ENCODE peak calls at places on chromosome 15, in nine cellular contexts. S is stimulated activated CD8-positive, alpha-beta memory T cell treated with anti-CD3 and anti-CD28 coated beads, Interleukin-15, amount 100 ng/mL, for 1 hour; X is naive thymus-derived CD8-positive, alpha-beta T cell; P is choroid plexus epithelial cell; E is occipital lobe; F is stimulated activated effector memory CD8-positive, alpha-beta T cell treated with anti-CD3 and anti-CD28 coated beads, Interleukin-12 subunit alpha, Interleukin-12 subunit beta, amount 100 ng/mL, for 72 hours; I is T-helper 2 cell; T is activated effector memory CD4-positive, alpha-beta T cell treated with Interleukin-2 at 50 U/mL for 16 hours; H is cardiac fibroblast. R is an unnamed sample.

GRCh38 chr15:65952425-65953053 is 83.2 kb downstream of the RAB11A start:
- DNase-seq in P (peak; percentile 73), H (peak; percentile 66), X (no peak), T (no peak), S (no peak), E (no peak), I (no peak), F (no peak), R (no peak)

GRCh38 chr15:35876762-35877161 is 330.8 kb upstream of the DPH6 start:
- DNase-seq in X (no peak), P (no peak), H (no peak), S (no peak), T (no peak), F (no peak), E (no peak), I (no peak), R (no peak)

GRCh38 chr15:43150171-43150929 is 17.0 kb downstream of the TMEM62 start:
- DNase-seq in H (peak; percentile 98), X (no peak), I (no peak), T (no peak), P (peak; percentile 90), F (no peak), E (no peak), S (no peak), R (no peak)

GRCh38 chr15:49737138-49737537 is 116.3 kb downstream of the DTWD1 start:
- DNase-seq in S (no peak), F (no peak), H (no peak), I (no peak), E (no peak), P (no peak), T (no peak), X (no peak), R (no peak)

GRCh38 chr15:60128710-60129109 is 124.6 kb downstream of the FOXB1 start:
- DNase-seq in I (no peak), E (no peak), X (no peak), P (no peak), T (no peak), S (no peak), F (no peak), H (no peak), R (no peak)

GRCh38 chr15:71634820-71635219 is 175.5 kb upstream of the NR2E3 start:
- DNase-seq in H (peak; percentile 33), I (no peak), P (no peak), S (no peak), E (no peak), T (no peak), X (no peak), F (no peak), R (no peak)

GRCh38 chr15:70226337-70226980 is 128.7 kb upstream of the TLE3 start:
- DNase-seq in H (no peak), F (no peak), T (no peak), E (no peak), P (no peak), X (no peak), I (no peak), S (no peak), R (no peak)

GRCh38 chr15:39573844-39574243 is 7.0 kb upstream of the THBS1 start:
- DNase-seq in E (no peak), H (no peak), P (no peak), F (no peak), S (no peak), X (no peak), T (no peak), I (no peak), R (no peak)

GRCh38 chr15:31537770-31538592 is 211.3 kb downstream of the KLF13 start:
- DNase-seq in H (no peak), P (no peak), F (no peak), S (no peak), I (no peak), X (no peak), T (no peak), E (no peak), R (no peak)

GRCh38 chr15:27956285-27956684 is 142.8 kb downstream of the OCA2 start:
- DNase-seq in H (no peak), I (no peak), F (no peak), X (no peak), S (no peak), P (peak; percentile 4), T (no peak), E (no peak), R (no peak)

GRCh38 chr15:80550219-80550909 is 144.7 kb upstream of the ABHD17C start:
- DNase-seq in F (no peak), H (peak; percentile 95), T (no peak), I (no peak), X (no peak), S (no peak), E (no peak), P (peak; percentile 99), R (no peak)

GRCh38 chr15:60932051-60932915 is 296.8 kb downstream of the RORA start:
- DNase-seq in T (peak; percentile 76), H (peak; percentile 80), F (peak; percentile 17), P (peak; percentile 45), S (peak; percentile 21), X (no peak), E (peak; percentile 49), I (peak; percentile 38), R (peak; percentile 36)

GRCh38 chr15:70539912-70540520 is 223.3 kb downstream of the UACA start:
- DNase-seq in H (no peak), X (no peak), T (no peak), E (no peak), S (no peak), F (no peak), P (no peak), I (no peak), R (no peak)

R was measured in left ventricle myocardium superior.